ENCODE peak calls at places on chromosomes 5 and 9, in nine cellular contexts. W, R, V, U, G, P, Y, L and X are unnamed samples.

GRCh38 chr5:58294598-58295298 is 165.1 kb downstream of the PLK2 start:
- DNase-seq in W (peak), R (no peak), V (no peak), U (no peak), G (no peak), P (no peak), Y (no peak), L (no peak), X (no peak)

GRCh38 chr5:115858396-115858795 is 16.7 kb downstream of the AP3S1 start:
- DNase-seq in W (no peak), R (no peak), V (no peak), U (no peak), G (no peak), P (no peak), Y (no peak), L (no peak), X (no peak)

GRCh38 chr5:129971684-129972083 is 67.4 kb downstream of the CHSY3 start:
- DNase-seq in W (no peak), R (no peak), V (no peak), U (no peak), G (no peak), P (no peak), Y (no peak), L (no peak), X (no peak)

GRCh38 chr9:34663296-34663590 is 786 bp upstream of the CCL27 start:
- DNase-seq in W (no peak), R (no peak), V (no peak), U (no peak), G (no peak), P (no peak), Y (no peak), L (no peak), X (no peak)

GRCh38 chr5:126402591-126402990 is 20.6 kb upstream of the GRAMD2B start:
- DNase-seq in W (no peak), R (no peak), V (no peak), U (no peak), G (no peak), P (no peak), Y (no peak), L (no peak), X (no peak)

GRCh38 chr5:10853144-10853543 is 92.1 kb upstream of the DAP start:
- DNase-seq in W (no peak), R (no peak), V (no peak), U (no peak), G (no peak), P (no peak), Y (no peak), L (no peak), X (no peak)

GRCh38 chr5:80346055-80346454 is 26.3 kb downstream of the SPZ1 start:
- DNase-seq in W (no peak), R (no peak), V (peak), U (peak), G (no peak), P (no peak), Y (peak), L (peak), X (no peak)

GRCh38 chr5:171795381-171795780 is 9.8 kb downstream of the SMIM23 start:
- DNase-seq in W (no peak), R (no peak), V (no peak), U (no peak), G (no peak), P (peak), Y (no peak), L (no peak), X (no peak)

GRCh38 chr9:111965566-111966019 is 69.0 kb downstream of the UGCG start:
- DNase-seq in W (peak), R (no peak), V (peak), U (no peak), G (no peak), P (no peak), Y (no peak), L (no peak), X (no peak)

GRCh38 chr9:122131401-122131921 is 28.1 kb downstream of the NDUFA8 start:
- DNase-seq in W (no peak), R (no peak), V (no peak), U (no peak), G (no peak), P (peak), Y (no peak), L (no peak), X (no peak)

GRCh38 chr5:27267209-27267824 is 228.9 kb upstream of the CDH9 start:
- DNase-seq in W (no peak), R (no peak), V (no peak), U (no peak), G (no peak), P (no peak), Y (no peak), L (no peak), X (no peak)

GRCh38 chr5:96067902-96068614 is 106.4 kb upstream of the ELL2 start:
- DNase-seq in W (peak), R (peak), V (no peak), U (no peak), G (no peak), P (no peak), Y (no peak), L (no peak), X (no peak)

GRCh38 chr5:172486451-172486850 is 32.1 kb upstream of the SH3PXD2B start:
- DNase-seq in W (no peak), R (no peak), V (no peak), U (no peak), G (no peak), P (no peak), Y (no peak), L (no peak), X (no peak)

GRCh38 chr5:172729588-172729987 is 41.4 kb downstream of the DUSP1 start:
- DNase-seq in W (no peak), R (no peak), V (no peak), U (peak), G (no peak), P (peak), Y (no peak), L (no peak), X (no peak)

GRCh38 chr9:6186691-6187090 is 28.9 kb upstream of the IL33 start:
- DNase-seq in W (no peak), R (no peak), V (no peak), U (no peak), G (no peak), P (no peak), Y (no peak), L (no peak), X (no peak)

GRCh38 chr5:32147959-32148358 is 26.2 kb downstream of the GOLPH3 start:
- DNase-seq in W (no peak), R (no peak), V (no peak), U (no peak), G (no peak), P (no peak), Y (no peak), L (no peak), X (no peak)

GRCh38 chr5:158456756-158457155 is 597.8 kb upstream of the CLINT1 start:
- DNase-seq in W (peak), R (no peak), V (peak), U (no peak), G (no peak), P (no peak), Y (no peak), L (no peak), X (no peak)

GRCh38 chr5:41270423-41271251 is 57.3 kb upstream of the C6 start:
- DNase-seq in W (peak), R (no peak), V (peak), U (no peak), G (peak), P (no peak), Y (peak), L (no peak), X (peak)

GRCh38 chr5:12023614-12024241 is 119.5 kb upstream of the CTNND2 start:
- DNase-seq in W (peak), R (no peak), V (no peak), U (no peak), G (no peak), P (no peak), Y (no peak), L (no peak), X (no peak)

GRCh38 chr5:33725846-33726245 is 165.9 kb downstream of the ADAMTS12 start:
- DNase-seq in W (peak), R (no peak), V (no peak), U (no peak), G (no peak), P (no peak), Y (no peak), L (no peak), X (no peak)

GRCh38 chr9:83772860-83773259 is 44.7 kb downstream of the GKAP1 start:
- DNase-seq in W (no peak), R (no peak), V (no peak), U (no peak), G (no peak), P (no peak), Y (no peak), L (no peak), X (no peak)

GRCh38 chr5:169084775-169085566 is 216.0 kb downstream of the SLIT3 start:
- DNase-seq in W (no peak), R (no peak), V (no peak), U (no peak), G (no peak), P (no peak), Y (no peak), L (no peak), X (no peak)

GRCh38 chr5:111707624-111708165 is 49.3 kb downstream of the NREP start:
- DNase-seq in W (no peak), R (no peak), V (no peak), U (no peak), G (no peak), P (no peak), Y (no peak), L (no peak), X (no peak)

GRCh38 chr5:168881427-168882149 is 302.4 kb upstream of the PANK3 start:
- DNase-seq in W (no peak), R (no peak), V (no peak), U (no peak), G (no peak), P (no peak), Y (no peak), L (peak), X (no peak)

GRCh38 chr9:119092125-119092524 is 277.1 kb downstream of the BRINP1 start:
- DNase-seq in W (no peak), R (no peak), V (no peak), U (no peak), G (no peak), P (no peak), Y (no peak), L (no peak), X (no peak)

GRCh38 chr5:51488803-51489642 is 105.8 kb downstream of the ISL1 start:
- DNase-seq in W (no peak), R (no peak), V (no peak), U (no peak), G (no peak), P (no peak), Y (no peak), L (no peak), X (no peak)

GRCh38 chr9:6218099-6218502 is 2.5 kb downstream of the IL33 start:
- DNase-seq in W (peak), R (no peak), V (no peak), U (no peak), G (no peak), P (no peak), Y (no peak), L (no peak), X (peak)

GRCh38 chr5:102536323-102536928 is 37.6 kb upstream of the SLCO6A1 start:
- DNase-seq in W (peak), R (no peak), V (no peak), U (no peak), G (no peak), P (no peak), Y (no peak), L (no peak), X (no peak)

GRCh38 chr5:143708672-143709071 is 103.3 kb upstream of the HMHB1 start:
- DNase-seq in W (no peak), R (no peak), V (no peak), U (no peak), G (no peak), P (no peak), Y (no peak), L (no peak), X (no peak)

GRCh38 chr5:174166231-174167079 is 120.9 kb downstream of the NSG2 start:
- DNase-seq in W (no peak), R (no peak), V (peak), U (no peak), G (no peak), P (no peak), Y (no peak), L (no peak), X (no peak)

DNA sequence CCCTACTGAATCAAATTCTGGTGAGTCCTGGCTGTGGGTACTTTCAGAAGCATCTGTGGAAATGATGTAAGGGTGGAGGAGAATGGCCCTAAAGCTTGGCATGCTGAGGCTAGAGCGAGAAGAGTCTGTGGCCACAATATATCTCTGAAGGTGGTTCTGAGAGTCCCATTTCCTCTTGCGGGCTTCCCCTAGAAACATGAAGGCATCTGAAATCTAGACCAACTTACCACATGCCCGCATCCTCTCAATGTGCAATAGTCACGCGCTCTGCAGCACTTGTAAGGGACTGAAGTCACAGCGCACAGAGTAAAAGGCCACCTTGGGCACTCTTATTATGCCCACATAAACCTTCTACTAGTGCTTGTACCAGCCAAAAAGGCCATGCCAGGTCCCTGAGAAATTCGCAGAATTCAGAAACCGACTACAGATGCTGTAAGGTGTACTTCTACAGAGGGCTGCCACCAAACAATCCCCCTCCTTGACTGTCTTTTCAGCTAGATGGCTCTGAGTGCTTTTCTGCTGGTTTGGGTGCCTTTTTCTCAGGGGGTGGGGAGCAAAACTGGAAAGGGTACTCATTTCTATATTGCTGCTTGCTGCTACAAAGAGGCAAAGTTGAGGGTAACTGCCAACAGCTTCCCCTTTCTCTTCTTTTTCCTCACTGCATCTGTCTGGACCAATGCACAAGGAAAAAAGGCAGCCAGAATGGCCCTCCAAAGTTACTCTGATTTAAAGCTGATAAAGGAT is 107.3 kb downstream of the ZDHHC21 start:
- DNase-seq in W (no peak), R (no peak), V (no peak), U (no peak), G (no peak), P (no peak), Y (no peak), L (peak), X (no peak)
- TF ChIP-seq POLR2A in W (no peak), R (no peak), V (no peak), U (no peak), G (no peak), P (no peak), Y (no peak), L (no peak), X (no peak)

GRCh38 chr9:78671785-78672184 is 374.9 kb downstream of the PSAT1 start:
- DNase-seq in W (no peak), R (no peak), V (no peak), U (no peak), G (no peak), P (no peak), Y (no peak), L (no peak), X (no peak)
- TF ChIP-seq POLR2A in W (no peak), R (no peak), V (no peak), U (no peak), G (no peak), P (no peak), Y (no peak), L (no peak), X (no peak)

GRCh38 chr5:133818869-133819600 is 149.4 kb downstream of the C5orf15 start:
- DNase-seq in W (no peak), R (no peak), V (no peak), U (no peak), G (no peak), P (no peak), Y (no peak), L (no peak), X (no peak)
- TF ChIP-seq POLR2A in W (no peak), R (no peak), V (no peak), U (no peak), G (no peak), P (no peak), Y (no peak), L (no peak), X (no peak)

DNA sequence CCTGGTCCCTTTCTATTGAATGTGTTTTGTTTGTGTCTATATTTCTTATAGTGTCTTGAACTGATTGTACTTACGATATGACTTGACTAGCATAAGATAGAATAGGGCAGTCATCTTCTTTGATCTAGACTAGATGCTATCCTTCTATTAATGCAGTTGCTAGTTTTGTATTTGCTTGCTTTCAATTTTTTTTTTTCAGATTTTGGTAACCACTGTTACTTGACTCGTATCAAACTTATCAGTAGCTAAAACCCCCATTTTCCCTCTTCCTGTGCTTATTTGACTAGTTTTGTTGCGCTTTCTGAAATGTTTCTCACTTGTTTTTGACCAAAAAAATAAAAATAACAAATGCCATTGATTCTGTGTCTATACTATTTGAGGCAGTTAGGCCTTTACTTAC is 69.0 kb upstream of the CDKN2B start:
- DNase-seq in W (no peak), R (no peak), V (no peak), U (no peak), G (no peak), P (no peak), Y (no peak), L (no peak), X (no peak)
- TF ChIP-seq POLR2A in W (no peak), R (no peak), V (no peak), U (no peak), G (no peak), P (no peak), Y (no peak), L (no peak), X (no peak)

GRCh38 chr9:125143377-125144090 is at the start of gene SCAI:
- DNase-seq in W (peak), R (peak), V (peak), U (peak), G (peak), P (peak), Y (peak), L (peak), X (peak)
- TF ChIP-seq POLR2A in W (peak), R (peak), V (peak), U (no peak), G (peak), P (no peak), Y (peak), L (no peak), X (peak)

GRCh38 chr5:160960592-160960991 is 108.6 kb upstream of the ATP10B start:
- DNase-seq in W (no peak), R (no peak), V (no peak), U (no peak), G (no peak), P (no peak), Y (no peak), L (no peak), X (no peak)
- TF ChIP-seq POLR2A in W (no peak), R (no peak), V (no peak), U (no peak), G (no peak), P (no peak), Y (no peak), L (no peak), X (no peak)

GRCh38 chr9:91943447-91943846 is 6.6 kb downstream of the ROR2 start:
- DNase-seq in W (no peak), R (no peak), V (no peak), U (no peak), G (no peak), P (no peak), Y (no peak), L (no peak), X (no peak)
- TF ChIP-seq POLR2A in W (no peak), R (no peak), V (no peak), U (no peak), G (no peak), P (no peak), Y (no peak), L (no peak), X (no peak)

GRCh38 chr9:93058357-93059096 is at the start of gene SUSD3:
- DNase-seq in W (no peak), R (peak), V (peak), U (peak), G (peak), P (peak), Y (peak), L (peak), X (peak)
- TF ChIP-seq POLR2A in W (no peak), R (no peak), V (no peak), U (no peak), G (peak), P (no peak), Y (no peak), L (no peak), X (peak)

GRCh38 chr5:71586941-71587708 is at the start of gene MCCC2:
- DNase-seq in W (peak), R (peak), V (peak), U (peak), G (peak), P (peak), Y (peak), L (peak), X (peak)
- TF ChIP-seq POLR2A in W (peak), R (peak), V (peak), U (no peak), G (peak), P (peak), Y (peak), L (peak), X (peak)

GRCh38 chr9:104854613-104855012 is 73.3 kb downstream of the ABCA1 start:
- DNase-seq in W (no peak), R (no peak), V (no peak), U (no peak), G (no peak), P (no peak), Y (no peak), L (no peak), X (no peak)

GRCh38 chr9:104856413-104856941 is 71.5 kb downstream of the ABCA1 start:
- DNase-seq in W (peak), R (no peak), V (no peak), U (no peak), G (no peak), P (no peak), Y (no peak), L (no peak), X (no peak)

GRCh38 chr9:104858846-104859245 is 69.1 kb downstream of the ABCA1 start:
- DNase-seq in W (peak), R (no peak), V (no peak), U (no peak), G (no peak), P (no peak), Y (no peak), L (no peak), X (no peak)

GRCh38 chr9:104858271-104858670 is 69.7 kb downstream of the ABCA1 start:
- DNase-seq in W (peak), R (no peak), V (no peak), U (peak), G (no peak), P (no peak), Y (no peak), L (no peak), X (no peak)

GRCh38 chr9:104855837-104856236 is 72.1 kb downstream of the ABCA1 start:
- DNase-seq in W (no peak), R (no peak), V (no peak), U (no peak), G (no peak), P (no peak), Y (no peak), L (no peak), X (no peak)
- TF ChIP-seq POLR2A in W (no peak), R (no peak), V (no peak), U (no peak), G (no peak), P (no peak), Y (no peak), L (no peak), X (no peak)